ENCODE peak calls at places on chromosome 4, in nine cellular contexts. One of them, this sample, is unnamed.

GRCh38 chr4:1015179-1015578 is 3.8 kb downstream of the FGFRL1 start:
- DNase-seq in A549: no peak
- DNase-seq in hepatocyte: no peak
- DNase-seq in body of pancreas: no peak
- DNase-seq in fibroblast of mammary gland: no peak
- DNase-seq in WERI-Rb-1: no peak
- DNase-seq in spleen: no peak
- DNase-seq in tibial artery: no peak
- DNase-seq in fibroblast of the aortic adventitia: no peak
- DNase-seq in this sample: no peak

GRCh38 chr4:82017680-82018079 is 356.1 kb downstream of the HNRNPD start:
- DNase-seq in tibial artery: no peak
- DNase-seq in hepatocyte: peak
- DNase-seq in spleen: no peak
- DNase-seq in fibroblast of mammary gland: peak
- DNase-seq in WERI-Rb-1: no peak
- DNase-seq in fibroblast of the aortic adventitia: peak
- DNase-seq in A549: peak
- DNase-seq in body of pancreas: no peak
- DNase-seq in this sample: peak

GRCh38 chr4:2834001-2834921 is 9.4 kb upstream of the ADD1 start:
- DNase-seq in hepatocyte: peak
- DNase-seq in fibroblast of the aortic adventitia: no peak
- DNase-seq in fibroblast of mammary gland: no peak
- DNase-seq in A549: no peak
- DNase-seq in WERI-Rb-1: no peak
- DNase-seq in body of pancreas: peak
- DNase-seq in tibial artery: no peak
- DNase-seq in spleen: no peak
- DNase-seq in this sample: no peak

GRCh38 chr4:125317526-125317880 is 2.7 kb downstream of the FAT4 start:
- DNase-seq in tibial artery: peak
- DNase-seq in fibroblast of mammary gland: peak
- DNase-seq in WERI-Rb-1: peak
- DNase-seq in fibroblast of the aortic adventitia: peak
- DNase-seq in spleen: peak
- DNase-seq in body of pancreas: peak
- DNase-seq in A549: peak
- DNase-seq in hepatocyte: peak
- DNase-seq in this sample: no peak

GRCh38 chr4:110823251-110823650 is 200.4 kb upstream of the PITX2 start:
- DNase-seq in WERI-Rb-1: no peak
- DNase-seq in fibroblast of mammary gland: peak
- DNase-seq in A549: no peak
- DNase-seq in spleen: no peak
- DNase-seq in hepatocyte: no peak
- DNase-seq in tibial artery: no peak
- DNase-seq in body of pancreas: no peak
- DNase-seq in fibroblast of the aortic adventitia: peak
- DNase-seq in this sample: no peak

GRCh38 chr4:17309567-17310268 is 202.2 kb downstream of the QDPR start:
- DNase-seq in spleen: no peak
- DNase-seq in body of pancreas: no peak
- DNase-seq in WERI-Rb-1: no peak
- DNase-seq in tibial artery: no peak
- DNase-seq in fibroblast of mammary gland: peak
- DNase-seq in A549: no peak
- DNase-seq in fibroblast of the aortic adventitia: peak
- DNase-seq in hepatocyte: no peak
- DNase-seq in this sample: no peak

GRCh38 chr4:122480023-122480422 is 23.5 kb upstream of the IL2 start:
- DNase-seq in fibroblast of mammary gland: peak
- DNase-seq in spleen: no peak
- DNase-seq in hepatocyte: peak
- DNase-seq in WERI-Rb-1: no peak
- DNase-seq in tibial artery: no peak
- DNase-seq in A549: no peak
- DNase-seq in fibroblast of the aortic adventitia: peak
- DNase-seq in body of pancreas: no peak
- DNase-seq in this sample: no peak

GRCh38 chr4:85092943-85093342 is 126.5 kb upstream of the WDFY3 start:
- DNase-seq in tibial artery: no peak
- DNase-seq in body of pancreas: no peak
- DNase-seq in fibroblast of the aortic adventitia: no peak
- DNase-seq in fibroblast of mammary gland: no peak
- DNase-seq in WERI-Rb-1: no peak
- DNase-seq in hepatocyte: no peak
- DNase-seq in spleen: no peak
- DNase-seq in A549: no peak
- DNase-seq in this sample: no peak

GRCh38 chr4:110107868-110108267 is 90.5 kb downstream of the ELOVL6 start:
- DNase-seq in fibroblast of mammary gland: peak
- DNase-seq in hepatocyte: no peak
- DNase-seq in A549: no peak
- DNase-seq in body of pancreas: no peak
- DNase-seq in WERI-Rb-1: no peak
- DNase-seq in tibial artery: no peak
- DNase-seq in fibroblast of the aortic adventitia: peak
- DNase-seq in spleen: no peak
- DNase-seq in this sample: no peak

GRCh38 chr4:21656832-21657231 is 291.7 kb downstream of the KCNIP4 start:
- DNase-seq in A549: peak
- DNase-seq in body of pancreas: no peak
- DNase-seq in hepatocyte: peak
- DNase-seq in WERI-Rb-1: no peak
- DNase-seq in spleen: no peak
- DNase-seq in fibroblast of the aortic adventitia: peak
- DNase-seq in tibial artery: no peak
- DNase-seq in fibroblast of mammary gland: peak
- DNase-seq in this sample: peak

DNA sequence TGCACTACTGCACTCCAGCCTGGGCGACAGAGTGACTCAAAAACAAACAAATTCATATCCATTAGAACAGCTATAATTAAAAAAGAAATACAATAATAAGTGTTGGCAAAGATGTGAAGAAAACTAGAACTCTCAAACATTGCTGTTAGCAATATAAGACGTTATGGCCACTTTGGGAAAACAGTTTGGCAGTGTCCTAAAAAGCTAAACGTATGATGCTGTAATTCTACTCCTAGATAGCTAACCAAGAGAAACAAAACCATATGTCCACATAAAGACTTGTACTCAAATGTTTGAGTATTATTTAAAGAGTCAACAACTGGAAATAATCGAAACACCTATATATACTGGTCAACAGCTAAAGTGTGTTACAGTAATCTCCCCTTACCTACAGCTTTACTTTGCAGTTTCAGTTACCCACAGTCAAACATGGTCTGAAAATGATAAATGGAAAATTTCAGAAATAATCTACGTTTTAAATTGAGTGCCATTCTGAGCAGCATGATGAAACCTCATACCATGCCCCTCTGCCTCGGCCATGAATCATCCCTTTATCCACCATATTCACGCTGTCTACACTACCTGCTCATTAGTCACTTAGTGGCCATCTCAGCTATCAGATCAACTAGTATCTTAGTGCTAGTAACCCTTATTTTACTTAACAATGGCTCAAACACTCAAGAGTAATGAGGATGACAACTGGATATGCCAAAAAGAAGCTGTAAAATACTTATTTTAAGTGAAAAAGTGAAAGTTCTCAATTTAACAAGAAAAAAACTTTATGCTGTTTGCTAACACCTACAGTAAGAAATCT is 4.9 kb downstream of the ELF2 start:
- DNase-seq in WERI-Rb-1: no peak
- DNase-seq in fibroblast of the aortic adventitia: peak
- DNase-seq in fibroblast of mammary gland: peak
- DNase-seq in tibial artery: no peak
- DNase-seq in hepatocyte: no peak
- DNase-seq in spleen: no peak
- DNase-seq in body of pancreas: no peak
- DNase-seq in A549: peak
- DNase-seq in this sample: no peak
- H3K4me3 ChIP-seq in WERI-Rb-1: no peak
- H3K4me3 ChIP-seq in fibroblast of the aortic adventitia: peak
- H3K4me3 ChIP-seq in fibroblast of mammary gland: peak
- H3K4me3 ChIP-seq in tibial artery: no peak
- H3K4me3 ChIP-seq in hepatocyte: no peak
- H3K4me3 ChIP-seq in spleen: no peak
- H3K4me3 ChIP-seq in body of pancreas: no peak
- H3K4me3 ChIP-seq in A549: no peak
- H3K4me3 ChIP-seq in this sample: no peak

DNA sequence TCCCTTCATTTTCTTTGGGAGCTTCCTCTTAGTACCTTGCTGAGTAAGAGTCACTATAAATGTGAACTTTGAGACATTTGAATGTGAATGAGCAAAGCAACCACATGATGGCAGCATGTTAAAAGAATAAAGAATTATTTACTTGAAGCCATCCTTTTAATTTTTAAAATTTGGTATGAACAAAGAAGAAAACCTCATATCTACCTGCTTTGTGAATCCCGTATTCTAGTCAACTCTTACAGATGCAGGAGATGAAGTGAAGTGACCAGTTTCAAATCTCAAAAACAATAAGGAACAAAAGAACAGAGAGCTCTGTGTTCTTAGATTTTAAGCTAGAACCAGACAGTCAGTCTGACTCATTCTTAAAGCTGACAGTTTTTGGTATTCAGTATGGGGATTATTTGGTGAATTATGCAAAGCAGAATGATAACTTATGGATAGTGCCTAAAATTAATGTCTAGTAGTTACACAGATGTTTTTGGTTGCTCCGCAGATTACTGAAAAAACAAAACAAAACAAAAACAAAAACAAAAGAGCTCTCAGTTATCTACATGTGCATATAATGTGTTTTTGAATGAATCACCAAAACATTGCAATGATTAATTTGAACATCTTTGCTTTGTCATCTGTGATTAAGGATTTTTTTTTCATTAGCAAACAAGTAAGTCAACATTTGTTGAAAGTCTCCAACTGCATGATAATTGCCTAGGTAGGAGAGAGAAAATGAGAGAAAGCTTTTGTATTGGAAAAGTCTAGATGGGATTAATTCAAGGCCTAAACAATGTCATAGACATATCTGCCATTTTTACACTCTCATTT is 48.2 kb upstream of the H2AZ1 start:
- DNase-seq in WERI-Rb-1: no peak
- DNase-seq in body of pancreas: no peak
- DNase-seq in fibroblast of the aortic adventitia: peak
- DNase-seq in hepatocyte: peak
- DNase-seq in A549: peak
- DNase-seq in spleen: no peak
- DNase-seq in tibial artery: no peak
- DNase-seq in fibroblast of mammary gland: peak
- DNase-seq in this sample: no peak
- TF ChIP-seq CTCF in WERI-Rb-1: peak
- TF ChIP-seq CTCF in body of pancreas: no peak
- TF ChIP-seq CTCF in fibroblast of the aortic adventitia: peak
- TF ChIP-seq CTCF in hepatocyte: peak
- TF ChIP-seq CTCF in A549: peak
- TF ChIP-seq CTCF in spleen: no peak
- TF ChIP-seq CTCF in tibial artery: peak
- TF ChIP-seq CTCF in fibroblast of mammary gland: peak
- TF ChIP-seq CTCF in this sample: peak

GRCh38 chr4:133474511-133474910 is 325.4 kb downstream of the PCDH10 start:
- DNase-seq in tibial artery: no peak
- DNase-seq in A549: no peak
- DNase-seq in body of pancreas: no peak
- DNase-seq in fibroblast of the aortic adventitia: no peak
- DNase-seq in fibroblast of mammary gland: no peak
- DNase-seq in spleen: no peak
- DNase-seq in hepatocyte: no peak
- DNase-seq in WERI-Rb-1: no peak
- DNase-seq in this sample: no peak

DNA sequence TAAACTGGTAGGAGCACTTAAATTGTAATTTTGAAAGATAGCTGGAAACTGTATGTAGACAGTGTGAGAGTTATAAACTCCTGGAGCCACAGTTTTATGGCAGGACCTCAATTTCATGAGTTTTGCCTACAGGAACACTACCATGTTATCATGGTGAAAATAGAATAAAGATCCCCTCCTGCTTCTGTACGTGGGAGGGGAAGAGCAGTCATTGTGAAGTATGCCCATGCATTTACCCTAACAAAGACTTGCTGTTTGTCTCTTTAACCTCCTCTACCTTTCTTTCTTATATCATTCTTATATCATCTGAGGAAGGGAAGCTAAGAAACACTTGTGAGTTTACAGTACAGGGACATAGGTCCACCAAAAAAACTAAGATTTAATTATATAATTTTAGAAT is 327.0 kb downstream of the PCDH10 start:
- DNase-seq in body of pancreas: no peak
- DNase-seq in WERI-Rb-1: no peak
- DNase-seq in A549: no peak
- DNase-seq in fibroblast of the aortic adventitia: no peak
- DNase-seq in hepatocyte: no peak
- DNase-seq in tibial artery: no peak
- DNase-seq in spleen: no peak
- DNase-seq in fibroblast of mammary gland: no peak
- DNase-seq in this sample: no peak
- H3K4me3 ChIP-seq in body of pancreas: no peak
- H3K4me3 ChIP-seq in WERI-Rb-1: no peak
- H3K4me3 ChIP-seq in A549: no peak
- H3K4me3 ChIP-seq in fibroblast of the aortic adventitia: no peak
- H3K4me3 ChIP-seq in hepatocyte: no peak
- H3K4me3 ChIP-seq in tibial artery: no peak
- H3K4me3 ChIP-seq in spleen: no peak
- H3K4me3 ChIP-seq in fibroblast of mammary gland: no peak
- H3K4me3 ChIP-seq in this sample: no peak

GRCh38 chr4:78057135-78057599 is at the start of gene FRAS1:
- DNase-seq in WERI-Rb-1: peak
- DNase-seq in tibial artery: no peak
- DNase-seq in hepatocyte: peak
- DNase-seq in fibroblast of mammary gland: peak
- DNase-seq in body of pancreas: peak
- DNase-seq in A549: peak
- DNase-seq in fibroblast of the aortic adventitia: no peak
- DNase-seq in spleen: peak
- DNase-seq in this sample: no peak
- TF ChIP-seq CTCF in WERI-Rb-1: peak
- TF ChIP-seq CTCF in tibial artery: no peak
- TF ChIP-seq CTCF in hepatocyte: peak
- TF ChIP-seq CTCF in fibroblast of mammary gland: no peak
- TF ChIP-seq CTCF in body of pancreas: peak
- TF ChIP-seq CTCF in A549: peak
- TF ChIP-seq CTCF in fibroblast of the aortic adventitia: no peak
- TF ChIP-seq CTCF in spleen: no peak
- TF ChIP-seq CTCF in this sample: peak

DNA sequence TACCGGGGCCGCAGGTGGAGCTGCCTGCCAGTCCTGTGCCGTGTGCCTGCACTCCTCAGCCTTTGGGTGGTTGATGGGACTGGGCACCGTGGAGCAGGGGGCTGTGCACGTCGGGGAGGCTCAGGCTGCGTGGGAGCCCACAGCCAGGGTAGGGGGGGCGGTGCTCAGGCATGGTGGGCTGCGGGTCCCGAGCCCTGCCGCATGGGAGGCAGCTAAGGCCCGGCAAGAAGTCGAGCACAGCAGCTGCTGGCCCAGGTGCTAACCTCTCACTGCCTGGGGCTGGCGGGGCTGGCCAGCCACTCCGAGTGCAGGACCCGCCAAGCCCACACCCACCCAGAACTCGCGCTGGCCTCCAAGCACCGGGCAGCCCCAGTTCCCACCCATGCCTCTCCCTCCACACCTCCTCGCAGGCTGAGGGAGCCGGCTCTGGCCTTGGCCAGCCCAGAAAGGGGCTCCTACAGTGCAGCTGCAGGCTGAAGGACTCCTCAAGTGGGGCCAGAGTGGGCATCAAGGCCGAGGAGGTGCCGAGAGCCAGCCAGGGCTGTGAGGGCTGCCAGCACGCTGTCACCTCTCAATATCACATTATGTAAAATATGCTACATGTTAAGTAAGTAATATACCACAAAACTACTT is 104.1 kb downstream of the COX7B2 start:
- DNase-seq in body of pancreas: no peak
- DNase-seq in hepatocyte: no peak
- DNase-seq in spleen: peak
- DNase-seq in tibial artery: no peak
- DNase-seq in A549: no peak
- DNase-seq in fibroblast of mammary gland: no peak
- DNase-seq in fibroblast of the aortic adventitia: no peak
- DNase-seq in WERI-Rb-1: no peak
- DNase-seq in this sample: no peak
- H3K4me3 ChIP-seq in body of pancreas: no peak
- H3K4me3 ChIP-seq in hepatocyte: no peak
- H3K4me3 ChIP-seq in spleen: no peak
- H3K4me3 ChIP-seq in tibial artery: no peak
- H3K4me3 ChIP-seq in A549: no peak
- H3K4me3 ChIP-seq in fibroblast of mammary gland: no peak
- H3K4me3 ChIP-seq in fibroblast of the aortic adventitia: no peak
- H3K4me3 ChIP-seq in WERI-Rb-1: no peak
- H3K4me3 ChIP-seq in this sample: no peak